ENCODE peak calls at places on chromosomes 7 and 10, in four cellular contexts. G, A, C and I are unnamed samples.

GRCh38 chr7:51980813-51981212 is 664.2 kb upstream of the COBL start:
- DNase-seq in A (no peak), G (no peak), C (no peak), I (no peak)

GRCh38 chr7:16063241-16063640 is 358.1 kb downstream of the CRPPA start:
- DNase-seq in A (no peak), C (no peak), G (no peak), I (no peak)

GRCh38 chr10:73768881-73769280 is 13.0 kb upstream of the CHCHD1 start:
- DNase-seq in A (no peak), G (peak; percentile 57), C (no peak), I (no peak)

GRCh38 chr10:23069019-23069665 is 26.2 kb upstream of the MSRB2 start:
- DNase-seq in C (no peak), A (no peak), G (no peak), I (no peak)

GRCh38 chr7:132906193-132906829 is 175.6 kb downstream of the CHCHD3 start:
- DNase-seq in A (no peak), G (no peak), C (no peak), I (no peak)

GRCh38 chr7:96315109-96315480 is 6.8 kb downstream of the SLC25A13 start:
- DNase-seq in C (no peak), G (no peak), A (no peak), I (no peak)

GRCh38 chr7:91850455-91850854 is 30.0 kb downstream of the MTERF1 start:
- DNase-seq in C (no peak), A (peak; percentile 2), G (no peak), I (no peak)

GRCh38 chr10:54854389-54854788 is 53.4 kb upstream of the PCDH15 start:
- DNase-seq in G (no peak), A (no peak), C (no peak), I (no peak)

GRCh38 chr10:123144697-123145541 is 3.0 kb upstream of the HMX2 start:
- DNase-seq in C (no peak), G (no peak), A (no peak), I (no peak)

GRCh38 chr7:90408142-90408541 is 4.9 kb downstream of the CLDN12 start:
- DNase-seq in A (no peak), G (no peak), C (no peak), I (no peak)

GRCh38 chr7:33744293-33744692 is 161.0 kb upstream of the BMPER start:
- DNase-seq in G (no peak), C (no peak), A (peak; percentile 54), I (no peak)

GRCh38 chr7:121006731-121007315 is 18.3 kb downstream of the CPED1 start:
- DNase-seq in A (no peak), C (no peak), G (no peak), I (no peak)

GRCh38 chr10:130745251-130745650 is 566.3 kb downstream of the TCERG1L start:
- DNase-seq in G (no peak), A (no peak), C (no peak), I (no peak)

GRCh38 chr7:126959649-126960048 is 293.1 kb downstream of the GRM8 start:
- DNase-seq in C (no peak), G (no peak), A (no peak), I (no peak)

GRCh38 chr7:128405345-128406146 is 4.2 kb downstream of the IMPDH1 start:
- DNase-seq in A (peak; percentile 49), C (no peak), G (peak; percentile 48), I (no peak)

GRCh38 chr10:93280699-93281366 is 201.3 kb downstream of the MYOF start:
- DNase-seq in C (no peak), G (no peak), A (no peak), I (no peak)

GRCh38 chr7:69615696-69616095 is 17.4 kb downstream of the AUTS2 start:
- DNase-seq in A (no peak), C (no peak), G (no peak), I (no peak)

GRCh38 chr7:78912781-78913180 is 540.7 kb downstream of the MAGI2 start:
- DNase-seq in C (no peak), G (no peak), A (no peak), I (no peak)

GRCh38 chr10:81874878-81875679 is at the start of gene NRG3:
- DNase-seq in A (no peak), C (peak; percentile 79), G (no peak), I (no peak)

GRCh38 chr7:36820527-36821170 is 96.4 kb upstream of the AOAH start:
- DNase-seq in C (no peak), G (no peak), A (no peak), I (no peak)

GRCh38 chr10:32650246-32650655 is 204.3 kb downstream of the CCDC7 start:
- DNase-seq in A (no peak), G (no peak), C (no peak), I (no peak)

GRCh38 chr10:26700884-26701630 is 3.6 kb downstream of the PDSS1 start:
- DNase-seq in G (no peak), C (no peak), A (no peak), I (no peak)